ENCODE peak calls at places on chromosomes 16 and 17, in eight cellular contexts. D is stimulated activated CD4-positive, alpha-beta T cell treated with anti-CD3 and anti-CD28 coated beads, Interleukin-2, amount 100 ng/mL, for 24 hours; P is LoVo; Q is naive thymus-derived CD8-positive, alpha-beta T cell; U is A172; Z is germinal center; I is A549; B is fibroblast of mammary gland. W is an unnamed sample.

GRCh38 chr16:54744998-54745397 is 185.7 kb upstream of the IRX5 start:
- DNase-seq in D (no peak), P (no peak), Q (no peak), U (no peak), Z (no peak), I (no peak), B (no peak), W (no peak)

GRCh38 chr17:61201211-61201610 is 198.4 kb upstream of the TBX2 start:
- DNase-seq in D (no peak), P (no peak), Q (no peak), U (peak), Z (no peak), I (peak), B (peak), W (no peak)

GRCh38 chr16:56600398-56600999 is 7.9 kb upstream of the MT2A start:
- DNase-seq in D (no peak), P (peak), Q (no peak), U (peak), Z (peak), I (peak), B (peak), W (peak)

GRCh38 chr16:87702325-87702811 is 63.4 kb downstream of the KLHDC4 start:
- DNase-seq in D (peak), P (no peak), Q (peak), U (peak), Z (peak), I (peak), B (peak), W (peak)

GRCh38 chr17:35171834-35172233 is 22.4 kb downstream of the SLC35G3 start:
- DNase-seq in D (no peak), P (no peak), Q (no peak), U (peak), Z (no peak), I (no peak), B (peak), W (peak)

GRCh38 chr17:65586899-65587298 is 25.5 kb upstream of the AXIN2 start:
- DNase-seq in D (no peak), P (no peak), Q (no peak), U (no peak), Z (no peak), I (no peak), B (no peak), W (no peak)

GRCh38 chr17:78127240-78127887 is 1.2 kb downstream of the TMC6 start:
- DNase-seq in D (peak), P (no peak), Q (peak), U (no peak), Z (peak), I (no peak), B (no peak), W (peak)

GRCh38 chr17:75816693-75817092 is 27.5 kb downstream of the UNC13D start:
- DNase-seq in D (no peak), P (no peak), Q (no peak), U (no peak), Z (no peak), I (no peak), B (no peak), W (no peak)

GRCh38 chr16:84299734-84300440 is 5.2 kb downstream of the WFDC1 start:
- DNase-seq in D (no peak), P (no peak), Q (no peak), U (no peak), Z (no peak), I (no peak), B (no peak), W (no peak)

GRCh38 chr17:15883617-15884111 is 61.3 kb upstream of the ADORA2B start:
- DNase-seq in D (no peak), P (peak), Q (no peak), U (peak), Z (no peak), I (no peak), B (peak), W (no peak)

GRCh38 chr16:278863-279366 is 1.5 kb upstream of the ARHGDIG start:
- DNase-seq in D (peak), P (no peak), Q (no peak), U (peak), Z (peak), I (no peak), B (peak), W (peak)

GRCh38 chr17:36197389-36197708 is 791 bp upstream of the CCL3L1 start:
- DNase-seq in D (no peak), P (no peak), Q (no peak), U (no peak), Z (no peak), I (no peak), B (no peak), W (no peak)

GRCh38 chr17:74199306-74200092 is 4.0 kb upstream of the RPL38 start:
- DNase-seq in D (peak), P (peak), Q (peak), U (no peak), Z (peak), I (peak), B (peak), W (peak)

GRCh38 chr17:50189396-50190277 is 11.8 kb downstream of the COL1A1 start:
- DNase-seq in D (no peak), P (no peak), Q (no peak), U (no peak), Z (no peak), I (no peak), B (peak), W (no peak)

GRCh38 chr17:27895940-27896535 is 2.9 kb upstream of the LYRM9 start:
- DNase-seq in D (no peak), P (no peak), Q (no peak), U (no peak), Z (no peak), I (no peak), B (no peak), W (no peak)

GRCh38 chr16:14963281-14964173 is 11.3 kb upstream of the PDXDC1 start:
- DNase-seq in D (no peak), P (no peak), Q (no peak), U (no peak), Z (no peak), I (no peak), B (no peak), W (no peak)

GRCh38 chr17:31811021-31811565 is 48.0 kb downstream of the COPRS start:
- DNase-seq in D (no peak), P (no peak), Q (no peak), U (no peak), Z (no peak), I (no peak), B (peak), W (no peak)

GRCh38 chr17:28555022-28555421 is 2.6 kb upstream of the UNC119 start:
- DNase-seq in D (no peak), P (no peak), Q (no peak), U (no peak), Z (no peak), I (no peak), B (no peak), W (no peak)

GRCh38 chr16:85969591-85969990 is 70.6 kb downstream of the IRF8 start:
- DNase-seq in D (no peak), P (no peak), Q (no peak), U (peak), Z (no peak), I (no peak), B (no peak), W (no peak)

GRCh38 chr16:81436381-81436780 is 8.2 kb upstream of the CMIP start:
- DNase-seq in D (no peak), P (no peak), Q (no peak), U (no peak), Z (no peak), I (no peak), B (no peak), W (no peak)

GRCh38 chr17:50270430-50271172 is 3.7 kb upstream of the TMEM92 start:
- DNase-seq in D (no peak), P (no peak), Q (no peak), U (peak), Z (no peak), I (no peak), B (peak), W (no peak)

GRCh38 chr16:73031155-73031866 is 16.6 kb downstream of the ZFHX3 start:
- DNase-seq in D (no peak), P (no peak), Q (no peak), U (no peak), Z (no peak), I (no peak), B (no peak), W (no peak)

GRCh38 chr16:89920723-89921122 is 2.1 kb downstream of the MC1R start:
- DNase-seq in D (no peak), P (no peak), Q (no peak), U (peak), Z (no peak), I (no peak), B (peak), W (no peak)

GRCh38 chr16:14013571-14014283 is 57.4 kb upstream of the MRTFB start:
- DNase-seq in D (no peak), P (no peak), Q (no peak), U (no peak), Z (no peak), I (peak), B (peak), W (no peak)

GRCh38 chr17:76391200-76391715 is 6.8 kb downstream of the SPHK1 start:
- DNase-seq in D (no peak), P (no peak), Q (no peak), U (no peak), Z (no peak), I (no peak), B (no peak), W (no peak)

GRCh38 chr17:65193305-65194293 is 56.4 kb downstream of the RGS9 start:
- DNase-seq in D (no peak), P (no peak), Q (no peak), U (no peak), Z (no peak), I (no peak), B (no peak), W (no peak)

GRCh38 chr17:33113281-33114010 is 121.8 kb downstream of the SPACA3 start:
- DNase-seq in D (no peak), P (no peak), Q (no peak), U (no peak), Z (no peak), I (no peak), B (peak), W (no peak)

GRCh38 chr17:14741516-14741915 is 440.6 kb downstream of the HS3ST3B1 start:
- DNase-seq in D (no peak), P (no peak), Q (no peak), U (peak), Z (no peak), I (peak), B (peak), W (no peak)

GRCh38 chr16:648071-648785 is 937 bp upstream of the WDR90 start:
- DNase-seq in D (peak), P (peak), Q (no peak), U (no peak), Z (peak), I (no peak), B (no peak), W (no peak)

GRCh38 chr17:39777534-39778365 is 40.0 kb downstream of the GRB7 start:
- DNase-seq in D (no peak), P (no peak), Q (no peak), U (no peak), Z (no peak), I (no peak), B (no peak), W (peak)

GRCh38 chr17:29089601-29090044 is 46.7 kb downstream of the PIPOX start:
- DNase-seq in D (no peak), P (no peak), Q (no peak), U (no peak), Z (no peak), I (no peak), B (no peak), W (no peak)

GRCh38 chr17:530851-531250 is 178.2 kb upstream of the RPH3AL start:
- DNase-seq in D (no peak), P (no peak), Q (no peak), U (no peak), Z (no peak), I (no peak), B (no peak), W (no peak)

GRCh38 chr17:1058423-1059130 is 61.6 kb downstream of the TIMM22 start:
- DNase-seq in D (peak), P (peak), Q (no peak), U (peak), Z (peak), I (peak), B (peak), W (peak)

GRCh38 chr17:69581061-69581955 is 166.8 kb downstream of the MAP2K6 start:
- DNase-seq in D (peak), P (no peak), Q (peak), U (no peak), Z (peak), I (no peak), B (no peak), W (peak)

W was measured in central memory CD4-positive, alpha-beta T cell.